ENCODE peak calls at places on chromosomes 3 and 15, in six cellular contexts. D is transverse colon, O is activated T-helper 1 cell treated with Interleukin-2 at 50 U/mL for 16 hours, P is PC-9, J is left cardiac atrium, F is RCC 7860. C is an unnamed sample.

GRCh38 chr3:159669753-159670152 is 318.9 kb upstream of the IL12A start:
- DNase-seq in P (no peak), O (no peak), J (no peak), F (peak), D (no peak), C (no peak)

GRCh38 chr3:141410861-141411771 is 42.8 kb downstream of the ZBTB38 start:
- DNase-seq in J (no peak), D (peak), P (no peak), O (no peak), F (no peak), C (peak)

GRCh38 chr15:69885182-69886041 is 212.3 kb downstream of the TLE3 start:
- DNase-seq in P (no peak), O (no peak), F (no peak), J (no peak), D (no peak), C (no peak)

GRCh38 chr15:34810455-34811146 is 15.3 kb upstream of the ACTC1 start:
- DNase-seq in F (peak), P (peak), O (no peak), D (no peak), J (no peak), C (no peak)

GRCh38 chr3:176521531-176522175 is 675.6 kb downstream of the TBL1XR1 start:
- DNase-seq in J (no peak), P (no peak), O (no peak), F (no peak), D (no peak), C (no peak)

GRCh38 chr3:98777801-98778220 is 14.7 kb downstream of the ST3GAL6 start:
- DNase-seq in F (no peak), D (no peak), P (no peak), J (no peak), O (no peak), C (no peak)

GRCh38 chr3:113783463-113783862 is 36.6 kb downstream of the ATP6V1A start:
- DNase-seq in P (peak), O (no peak), J (no peak), F (peak), D (no peak), C (no peak)

GRCh38 chr3:146832815-146833458 is 227.8 kb upstream of the PLSCR5 start:
- DNase-seq in J (no peak), P (no peak), O (no peak), F (no peak), D (no peak), C (no peak)

GRCh38 chr3:49180116-49180515 is 8.7 kb downstream of the KLHDC8B start:
- DNase-seq in J (no peak), P (no peak), D (no peak), O (no peak), F (no peak), C (no peak)

GRCh38 chr3:107212709-107213664 is 164.3 kb upstream of the CCDC54 start:
- DNase-seq in O (no peak), J (no peak), P (no peak), F (no peak), D (no peak), C (no peak)

C was measured in effector memory CD4-positive, alpha-beta T cell.